ENCODE peak calls at places on chromosome 1, in ten cellular contexts. J, W, Y, Q, L, C, F, B, G and T are unnamed samples.
A peak's percentile ranks its signal among the peaks of the same experiment; 100 is the strongest.

GRCh38 chr1:233993651-233994050 is 89.2 kb downstream of the SLC35F3 start:
- DNase-seq in J (no peak), W (no peak), Y (no peak), Q (no peak), L (no peak), C (peak; percentile 51), F (peak; percentile 79), B (peak; percentile 5), G (no peak), T (no peak)

GRCh38 chr1:54337928-54338327 is 68.3 kb downstream of the SSBP3 start:
- DNase-seq in J (no peak), W (no peak), Y (no peak), Q (no peak), L (no peak), C (no peak), F (no peak), B (peak; percentile 25), G (no peak), T (peak; percentile 67)

GRCh38 chr1:239288964-239289535 is 97.3 kb upstream of the CHRM3 start:
- DNase-seq in J (no peak), W (no peak), Y (no peak), Q (no peak), L (no peak), C (no peak), F (no peak), B (no peak), G (no peak), T (no peak)

GRCh38 chr1:28606771-28607170 is 14.7 kb downstream of the RAB42 start:
- DNase-seq in J (no peak), W (no peak), Y (no peak), Q (no peak), L (no peak), C (no peak), F (no peak), B (no peak), G (no peak), T (no peak)

GRCh38 chr1:51417496-51418383 is 87.4 kb upstream of the TTC39A start:
- DNase-seq in J (no peak), W (no peak), Y (no peak), Q (no peak), L (no peak), C (no peak), F (no peak), B (no peak), G (peak; percentile 16), T (no peak)

GRCh38 chr1:46519209-46519608 is 29.6 kb downstream of the DMBX1 start:
- DNase-seq in J (no peak), W (no peak), Y (no peak), Q (no peak), L (no peak), C (no peak), F (no peak), B (no peak), G (no peak), T (no peak)

GRCh38 chr1:210438928-210439841 is 110.5 kb downstream of the HHAT start:
- DNase-seq in J (no peak), W (peak; percentile 35), Y (no peak), Q (no peak), L (peak; percentile 77), C (no peak), F (peak; percentile 90), B (no peak), G (peak; percentile 92), T (no peak)

GRCh38 chr1:213876531-213876930 is 111.2 kb upstream of the PROX1 start:
- DNase-seq in J (no peak), W (no peak), Y (no peak), Q (no peak), L (no peak), C (no peak), F (no peak), B (no peak), G (no peak), T (no peak)

GRCh38 chr1:231871471-231871870 is 244.9 kb downstream of the DISC1 start:
- DNase-seq in J (no peak), W (no peak), Y (no peak), Q (no peak), L (no peak), C (no peak), F (no peak), B (no peak), G (no peak), T (no peak)

GRCh38 chr1:223189903-223190724 is 47.1 kb upstream of the TLR5 start:
- DNase-seq in J (no peak), W (peak; percentile 67), Y (no peak), Q (peak; percentile 35), L (no peak), C (no peak), F (peak; percentile 95), B (peak; percentile 60), G (no peak), T (no peak)

GRCh38 chr1:224014328-224014649 is 99.6 kb upstream of the FBXO28 start:
- DNase-seq in J (no peak), W (no peak), Y (no peak), Q (no peak), L (no peak), C (no peak), F (no peak), B (no peak), G (no peak), T (no peak)

GRCh38 chr1:247330548-247331171 is 1.0 kb downstream of the ZNF496 start:
- DNase-seq in J (peak; percentile 29), W (no peak), Y (no peak), Q (no peak), L (no peak), C (no peak), F (no peak), B (no peak), G (no peak), T (no peak)

GRCh38 chr1:19734472-19734999 is 65.2 kb downstream of the TMCO4 start:
- DNase-seq in J (no peak), W (peak; percentile 43), Y (no peak), Q (no peak), L (peak; percentile 41), C (no peak), F (no peak), B (no peak), G (no peak), T (no peak)

GRCh38 chr1:230794431-230794830 is 47.2 kb downstream of the CAPN9 start:
- DNase-seq in J (no peak), W (no peak), Y (no peak), Q (no peak), L (no peak), C (no peak), F (no peak), B (no peak), G (no peak), T (no peak)

GRCh38 chr1:108068141-108068540 is 103.2 kb upstream of the VAV3 start:
- DNase-seq in J (no peak), W (no peak), Y (no peak), Q (no peak), L (no peak), C (no peak), F (no peak), B (no peak), G (no peak), T (peak; percentile 22)

GRCh38 chr1:16907870-16908758 is 12.3 kb downstream of the RNU1-2 start:
- DNase-seq in J (no peak), W (no peak), Y (no peak), Q (no peak), L (no peak), C (no peak), F (no peak), B (no peak), G (no peak), T (no peak)

GRCh38 chr1:5860277-5860676 is 131.9 kb downstream of the NPHP4 start:
- DNase-seq in J (no peak), W (no peak), Y (no peak), Q (no peak), L (no peak), C (no peak), F (no peak), B (no peak), G (no peak), T (no peak)